ENCODE peak calls at places on chromosomes 16 and 17, in eight cellular contexts. D is IMR-90, X is GM10248, Y is body of pancreas, U is iPS-NIHi11, A is H7, V is GOT3, C is adrenal gland. G is an unnamed sample.

GRCh38 chr17:50062323-50063243 is 6.7 kb downstream of the ITGA3 start:
- DNase-seq in D (peak; percentile 73), X (no peak), Y (peak; percentile 73), U (no peak), A (peak; percentile 49), V (peak; percentile 30), C (peak; percentile 89), G (peak; percentile 51)

GRCh38 chr17:39393732-39394131 is 7.7 kb downstream of the FBXL20 start:
- DNase-seq in D (no peak), X (no peak), Y (no peak), U (no peak), A (no peak), V (no peak), C (no peak), G (peak; percentile 2)

GRCh38 chr16:90040152-90041023 is 21.1 kb upstream of the DBNDD1 start:
- DNase-seq in D (no peak), X (peak; percentile 8), Y (no peak), U (no peak), A (peak; percentile 47), V (no peak), C (no peak), G (no peak)

GRCh38 chr17:53818271-53818670 is 4.5 kb upstream of the KIF2B start:
- DNase-seq in D (no peak), X (no peak), Y (no peak), U (no peak), A (no peak), V (no peak), C (no peak), G (no peak)

GRCh38 chr17:58513391-58513912 is 986 bp downstream of the MTMR4 start:
- DNase-seq in D (no peak), X (peak; percentile 51), Y (no peak), U (no peak), A (peak; percentile 36), V (no peak), C (no peak), G (peak; percentile 41)

GRCh38 chr16:11964761-11965539 is at the start of gene TNFRSF17:
- DNase-seq in D (peak; percentile 37), X (peak; percentile 71), Y (no peak), U (no peak), A (no peak), V (no peak), C (no peak), G (peak; percentile 71)

GRCh38 chr17:79940381-79941087 is 95.1 kb downstream of the TBC1D16 start:
- DNase-seq in D (no peak), X (no peak), Y (peak; percentile 4), U (no peak), A (no peak), V (no peak), C (no peak), G (no peak)

GRCh38 chr17:71229036-71229435 is 891.8 kb upstream of the SOX9 start:
- DNase-seq in D (peak; percentile 65), X (no peak), Y (no peak), U (no peak), A (no peak), V (no peak), C (no peak), G (no peak)

GRCh38 chr17:1511756-1512321 is 4.6 kb downstream of the INPP5K start:
- DNase-seq in D (no peak), X (no peak), Y (no peak), U (peak; percentile 41), A (no peak), V (no peak), C (no peak), G (peak; percentile 54)

GRCh38 chr16:12758031-12758669 is 45.5 kb downstream of the CPPED1 start:
- DNase-seq in D (no peak), X (no peak), Y (no peak), U (no peak), A (no peak), V (no peak), C (no peak), G (peak; percentile 28)

GRCh38 chr16:85129846-85130706 is 17.8 kb upstream of the CIBAR2 start:
- DNase-seq in D (peak; percentile 68), X (no peak), Y (no peak), U (no peak), A (no peak), V (no peak), C (no peak), G (no peak)

G was measured in testis.